ENCODE peak calls at places on chromosomes 16 and 17, in six cellular contexts. J is H9, V is HCEC 1CT, R is tibial nerve, Q is frontal cortex, S is Calu3. T is an unnamed sample.

GRCh38 chr16:76857402-76857801 is 333.6 kb upstream of the MON1B start:
- DNase-seq in J (no peak), V (no peak), R (no peak), Q (no peak), S (no peak), T (no peak)

GRCh38 chr17:49365667-49366066 is 3.6 kb upstream of the ZNF652 start:
- DNase-seq in J (peak; percentile 76), V (no peak), R (no peak), Q (no peak), S (peak; percentile 31), T (peak; percentile 34)

GRCh38 chr16:84947996-84948854 is 63.1 kb downstream of the ZDHHC7 start:
- DNase-seq in J (no peak), V (no peak), R (no peak), Q (no peak), S (no peak), T (no peak)

GRCh38 chr16:80250376-80250775 is 290.4 kb upstream of the DYNLRB2 start:
- DNase-seq in J (no peak), V (no peak), R (no peak), Q (no peak), S (no peak), T (peak; percentile 42)

GRCh38 chr17:81483085-81483861 is 29.3 kb downstream of the ACTG1 start:
- DNase-seq in J (peak; percentile 69), V (no peak), R (no peak), Q (no peak), S (no peak), T (no peak)

GRCh38 chr17:82936768-82937171 is 96.9 kb upstream of the ZNF750 start:
- DNase-seq in J (no peak), V (no peak), R (no peak), Q (no peak), S (no peak), T (no peak)

GRCh38 chr16:82034981-82035612 is at the start of gene HSD17B2:
- DNase-seq in J (no peak), V (peak; percentile 62), R (no peak), Q (no peak), S (peak; percentile 78), T (peak; percentile 90)

GRCh38 chr17:4324463-4324862 is 42.0 kb downstream of the UBE2G1 start:
- DNase-seq in J (no peak), V (no peak), R (no peak), Q (no peak), S (no peak), T (no peak)

GRCh38 chr16:84349852-84350565 is 18.3 kb upstream of the ATP2C2 start:
- DNase-seq in J (no peak), V (no peak), R (no peak), Q (no peak), S (no peak), T (no peak)

T was measured in HT1080.